ENCODE peak calls at places on chromosomes 3 and 15, in seven cellular contexts. One of them, this sample, is unnamed.

GRCh38 chr3:43023066-43023465 is 44.0 kb downstream of the GASK1A start:
- DNase-seq in psoas muscle: no peak
- DNase-seq in AG04450: no peak
- DNase-seq in HCT116: no peak
- DNase-seq in brain microvascular endothelial cell: no peak
- DNase-seq in A549: no peak
- DNase-seq in AG10803: no peak
- DNase-seq in this sample: no peak

GRCh38 chr15:49901867-49902775 is 216.9 kb downstream of the ATP8B4 start:
- DNase-seq in psoas muscle: no peak
- DNase-seq in AG04450: no peak
- DNase-seq in HCT116: no peak
- DNase-seq in brain microvascular endothelial cell: peak; percentile 34
- DNase-seq in A549: no peak
- DNase-seq in AG10803: peak; percentile 83
- DNase-seq in this sample: no peak

GRCh38 chr3:181292984-181293383 is 303.4 kb upstream of the DNAJC19 start:
- DNase-seq in psoas muscle: no peak
- DNase-seq in AG04450: no peak
- DNase-seq in HCT116: no peak
- DNase-seq in brain microvascular endothelial cell: peak; percentile 11
- DNase-seq in A549: no peak
- DNase-seq in AG10803: no peak
- DNase-seq in this sample: peak; percentile 16

GRCh38 chr3:59115355-59116136 is 65.7 kb upstream of the CFAP20DC start:
- DNase-seq in psoas muscle: no peak
- DNase-seq in AG04450: no peak
- DNase-seq in HCT116: no peak
- DNase-seq in brain microvascular endothelial cell: no peak
- DNase-seq in A549: no peak
- DNase-seq in AG10803: peak; percentile 38
- DNase-seq in this sample: no peak

GRCh38 chr15:66019826-66020398 is 150.6 kb downstream of the RAB11A start:
- DNase-seq in psoas muscle: no peak
- DNase-seq in AG04450: no peak
- DNase-seq in HCT116: no peak
- DNase-seq in brain microvascular endothelial cell: no peak
- DNase-seq in A549: no peak
- DNase-seq in AG10803: no peak
- DNase-seq in this sample: no peak

GRCh38 chr15:65110676-65111292 is 4.2 kb downstream of the UBAP1L start:
- DNase-seq in psoas muscle: no peak
- DNase-seq in AG04450: peak; percentile 48
- DNase-seq in HCT116: no peak
- DNase-seq in brain microvascular endothelial cell: peak; percentile 79
- DNase-seq in A549: no peak
- DNase-seq in AG10803: no peak
- DNase-seq in this sample: no peak

GRCh38 chr3:28334552-28334951 is 14.0 kb upstream of the ZCWPW2 start:
- DNase-seq in psoas muscle: no peak
- DNase-seq in AG04450: no peak
- DNase-seq in HCT116: no peak
- DNase-seq in brain microvascular endothelial cell: no peak
- DNase-seq in A549: no peak
- DNase-seq in AG10803: no peak
- DNase-seq in this sample: no peak

GRCh38 chr15:32683906-32684584 is 33.8 kb upstream of the GREM1 start:
- DNase-seq in psoas muscle: no peak
- DNase-seq in AG04450: peak; percentile 61
- DNase-seq in HCT116: no peak
- DNase-seq in brain microvascular endothelial cell: peak; percentile 87
- DNase-seq in A549: no peak
- DNase-seq in AG10803: peak; percentile 99
- DNase-seq in this sample: peak; percentile 91

GRCh38 chr3:157388976-157389375 is 47.7 kb upstream of the PTX3 start:
- DNase-seq in psoas muscle: no peak
- DNase-seq in AG04450: peak; percentile 21
- DNase-seq in HCT116: no peak
- DNase-seq in brain microvascular endothelial cell: no peak
- DNase-seq in A549: no peak
- DNase-seq in AG10803: peak; percentile 42
- DNase-seq in this sample: no peak

GRCh38 chr3:119500265-119500664 is 1.9 kb downstream of the TIMMDC1 start:
- DNase-seq in psoas muscle: no peak
- DNase-seq in AG04450: no peak
- DNase-seq in HCT116: no peak
- DNase-seq in brain microvascular endothelial cell: no peak
- DNase-seq in A549: no peak
- DNase-seq in AG10803: no peak
- DNase-seq in this sample: no peak
- H3K4me3 ChIP-seq in psoas muscle: peak overlapping the region; percentile 97
- H3K4me3 ChIP-seq in AG04450: no peak overlapping the region
- H3K4me3 ChIP-seq in HCT116: no peak overlapping the region
- H3K4me3 ChIP-seq in brain microvascular endothelial cell: no peak overlapping the region
- H3K4me3 ChIP-seq in A549: no peak overlapping the region
- H3K4me3 ChIP-seq in AG10803: no peak overlapping the region
- H3K4me3 ChIP-seq in this sample: peak overlapping the region; percentile 97

DNA sequence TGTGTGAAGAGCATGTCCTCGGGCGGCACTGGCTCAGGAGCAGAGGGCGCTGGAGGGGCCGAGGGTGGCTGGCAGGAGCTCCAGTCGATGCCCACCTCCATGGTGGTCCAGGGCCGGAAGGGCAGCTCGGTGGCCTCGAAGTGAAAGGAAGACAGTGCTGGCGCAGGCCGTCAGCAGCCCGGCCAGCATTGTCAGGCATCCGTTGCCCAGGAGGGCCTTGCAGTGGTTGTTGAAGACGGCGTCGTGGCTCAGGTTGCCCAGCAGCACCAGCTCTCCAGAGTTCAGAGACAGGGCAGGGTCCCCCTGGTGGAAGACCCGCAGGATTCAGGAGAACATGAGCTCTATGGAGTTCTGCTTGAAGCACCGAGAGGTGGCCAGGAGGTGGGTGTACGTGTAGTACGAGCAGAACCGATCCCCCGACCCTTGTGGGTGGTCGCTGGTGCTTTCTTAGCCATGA is 16.5 kb upstream of the SIAH2 start:
- DNase-seq in psoas muscle: no peak
- DNase-seq in AG04450: no peak
- DNase-seq in HCT116: no peak
- DNase-seq in brain microvascular endothelial cell: no peak
- DNase-seq in A549: no peak
- DNase-seq in AG10803: no peak
- DNase-seq in this sample: no peak
- TF ChIP-seq CTCF in psoas muscle: no peak
- TF ChIP-seq CTCF in AG04450: no peak
- TF ChIP-seq CTCF in HCT116: no peak
- TF ChIP-seq CTCF in brain microvascular endothelial cell: no peak
- TF ChIP-seq CTCF in A549: no peak
- TF ChIP-seq CTCF in AG10803: no peak
- TF ChIP-seq CTCF in this sample: no peak

DNA sequence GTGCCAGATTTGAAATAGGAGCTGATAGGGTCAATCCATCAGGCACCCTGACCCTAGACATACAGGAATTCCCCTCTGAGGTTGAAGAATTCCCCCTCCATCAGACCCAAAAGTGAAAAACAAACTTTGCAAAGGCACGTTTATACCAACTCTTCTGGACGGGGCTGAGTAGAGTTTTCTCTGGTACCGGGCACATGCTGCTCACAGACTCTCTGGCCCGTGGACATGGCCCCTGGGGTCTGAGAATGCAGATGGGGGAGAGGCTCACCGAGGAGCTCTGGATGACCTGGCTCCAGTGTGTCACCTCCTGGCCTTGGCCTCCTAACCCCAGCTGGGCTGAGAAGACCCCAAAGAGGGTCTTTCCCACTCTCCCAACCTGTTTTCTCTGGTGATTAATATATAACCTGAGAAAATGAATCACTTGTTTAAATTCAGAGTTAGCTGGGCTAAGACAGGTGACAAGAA is 11.2 kb upstream of the LIPC start:
- DNase-seq in psoas muscle: no peak
- DNase-seq in AG04450: no peak
- DNase-seq in HCT116: no peak
- DNase-seq in brain microvascular endothelial cell: no peak
- DNase-seq in A549: no peak
- DNase-seq in AG10803: no peak
- DNase-seq in this sample: no peak
- H3K4me3 ChIP-seq in psoas muscle: no peak overlapping the region
- H3K4me3 ChIP-seq in AG04450: no peak overlapping the region
- H3K4me3 ChIP-seq in HCT116: no peak overlapping the region
- H3K4me3 ChIP-seq in brain microvascular endothelial cell: no peak overlapping the region
- H3K4me3 ChIP-seq in A549: no peak overlapping the region
- H3K4me3 ChIP-seq in AG10803: no peak overlapping the region
- H3K4me3 ChIP-seq in this sample: no peak overlapping the region

DNA sequence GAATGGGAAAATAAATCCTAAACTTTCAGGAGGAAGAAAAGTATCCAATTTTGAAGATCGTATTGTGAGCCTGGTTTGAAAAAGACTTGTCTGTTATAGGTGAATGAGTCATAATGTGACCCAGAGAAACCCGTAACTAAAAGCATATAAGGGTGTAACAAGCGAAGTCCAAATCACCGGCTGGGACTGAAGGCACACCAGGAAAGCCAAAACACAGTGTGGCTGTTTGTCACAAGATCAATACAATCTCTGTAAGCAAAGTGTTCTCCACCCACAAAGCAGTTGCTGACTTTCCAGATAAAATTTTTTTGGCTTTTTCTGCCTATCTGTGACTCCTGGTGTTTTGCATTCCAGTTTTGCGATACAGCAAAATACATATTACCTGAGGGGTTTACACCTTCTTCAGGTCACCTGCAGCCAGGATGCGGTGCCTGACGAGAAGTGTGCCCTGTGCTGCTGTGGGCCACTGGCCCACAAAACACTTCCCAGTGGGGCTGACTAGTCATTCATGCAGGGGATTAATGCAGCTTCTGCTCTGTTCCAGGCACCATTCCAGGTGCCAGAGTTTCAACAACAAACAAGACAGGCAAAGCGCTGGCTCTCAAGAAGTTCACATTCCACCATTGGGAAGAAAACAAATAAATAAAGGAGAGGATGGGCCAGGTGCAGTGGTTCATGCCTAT is 14.4 kb downstream of the HES1 start:
- DNase-seq in psoas muscle: no peak
- DNase-seq in AG04450: no peak
- DNase-seq in HCT116: no peak
- DNase-seq in brain microvascular endothelial cell: no peak
- DNase-seq in A549: no peak
- DNase-seq in AG10803: no peak
- DNase-seq in this sample: no peak
- TF ChIP-seq CTCF in psoas muscle: no peak
- TF ChIP-seq CTCF in AG04450: no peak
- TF ChIP-seq CTCF in HCT116: no peak
- TF ChIP-seq CTCF in brain microvascular endothelial cell: no peak
- TF ChIP-seq CTCF in A549: no peak
- TF ChIP-seq CTCF in AG10803: no peak
- TF ChIP-seq CTCF in this sample: no peak

DNA sequence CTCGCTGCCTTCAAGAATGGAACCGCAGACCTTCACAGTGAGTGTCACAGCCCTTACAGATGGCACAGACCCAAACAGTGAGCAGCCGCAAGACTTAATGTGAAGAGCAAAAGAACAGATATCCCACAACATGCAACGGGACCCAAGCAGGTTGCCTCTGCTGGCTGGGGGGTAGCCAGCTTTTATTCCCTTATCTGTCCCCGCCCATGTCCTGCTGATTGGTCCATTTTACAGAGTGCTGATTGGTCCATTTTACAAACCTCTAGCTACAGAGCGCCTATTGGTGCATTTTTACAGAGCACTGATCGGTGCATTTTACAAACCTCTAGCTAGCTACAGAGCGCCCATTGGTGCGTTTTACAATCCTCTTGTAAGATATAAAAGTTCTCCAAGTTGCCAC is 102.0 kb upstream of the IGF1R start:
- DNase-seq in psoas muscle: no peak
- DNase-seq in AG04450: no peak
- DNase-seq in HCT116: no peak
- DNase-seq in brain microvascular endothelial cell: no peak
- DNase-seq in A549: no peak
- DNase-seq in AG10803: no peak
- DNase-seq in this sample: no peak
- H3K4me3 ChIP-seq in psoas muscle: no peak overlapping the region
- H3K4me3 ChIP-seq in AG04450: no peak overlapping the region
- H3K4me3 ChIP-seq in HCT116: no peak overlapping the region
- H3K4me3 ChIP-seq in brain microvascular endothelial cell: no peak overlapping the region
- H3K4me3 ChIP-seq in A549: no peak overlapping the region
- H3K4me3 ChIP-seq in AG10803: no peak overlapping the region
- H3K4me3 ChIP-seq in this sample: no peak overlapping the region

DNA sequence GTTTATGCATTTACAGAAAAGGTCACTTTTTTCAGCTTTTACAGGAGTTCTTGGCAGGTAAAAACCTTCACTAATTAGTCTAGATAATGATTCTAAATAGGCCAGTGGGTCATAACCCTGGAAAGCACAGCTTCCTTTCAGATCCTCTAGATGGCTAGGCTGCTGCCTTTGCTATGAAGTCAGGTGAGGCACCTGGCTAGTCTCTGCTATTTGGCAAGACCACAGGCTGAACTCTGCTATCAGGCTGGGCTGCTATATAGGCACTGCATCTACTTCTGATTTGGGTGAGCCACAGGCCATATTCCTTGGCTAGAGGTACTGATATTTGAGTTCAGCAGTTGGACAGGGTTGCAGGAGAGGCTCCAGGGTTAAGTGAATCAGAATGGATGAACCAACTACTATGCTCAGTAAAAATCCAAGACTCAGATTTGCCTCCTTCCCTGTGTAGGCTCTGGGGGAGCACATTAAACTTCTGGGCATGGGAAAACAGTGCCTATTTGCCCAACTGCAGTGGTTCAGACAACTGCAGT is 665.7 kb upstream of the TBL1XR1 start:
- DNase-seq in psoas muscle: no peak
- DNase-seq in AG04450: no peak
- DNase-seq in HCT116: no peak
- DNase-seq in brain microvascular endothelial cell: no peak
- DNase-seq in A549: no peak
- DNase-seq in AG10803: no peak
- DNase-seq in this sample: no peak
- TF ChIP-seq CTCF in psoas muscle: no peak
- TF ChIP-seq CTCF in AG04450: no peak
- TF ChIP-seq CTCF in HCT116: no peak
- TF ChIP-seq CTCF in brain microvascular endothelial cell: no peak
- TF ChIP-seq CTCF in A549: no peak
- TF ChIP-seq CTCF in AG10803: no peak
- TF ChIP-seq CTCF in this sample: no peak